ENCODE peak calls at places on chromosomes 7 and 10, in nine cellular contexts. P is activated CD8-positive, alpha-beta memory T cell treated with anti-CD3 and anti-CD28 coated beads for 48 hours; L is NCI-H1694; E is astrocyte; R is NK-92 treated with Interleukin-12 subunit alpha and Interleukin-12 subunit beta, amount 100 ng/mL, for 24 hours; Z is fibroblast of mammary gland; F is CD4-positive, alpha-beta T cell; W is NCI-H460; X is aorta. Y is an unnamed sample.

GRCh38 chr7:139422126-139422525 is 61.3 kb downstream of the KLRG2 start:
- DNase-seq in X (no peak), P (no peak), E (no peak), L (no peak), R (no peak), F (no peak), W (no peak), Z (no peak), Y (no peak)

GRCh38 chr7:50863053-50863452 is 80.4 kb upstream of the GRB10 start:
- DNase-seq in W (no peak), F (no peak), P (no peak), X (no peak), E (no peak), R (no peak), L (no peak), Z (no peak), Y (no peak)

GRCh38 chr10:119209050-119209735 is 1.8 kb downstream of the GRK5 start:
- DNase-seq in P (no peak), L (peak; percentile 0), F (peak; percentile 28), E (peak; percentile 39), R (peak; percentile 49), X (peak; percentile 80), W (no peak), Z (peak; percentile 55), Y (peak; percentile 70)

GRCh38 chr7:130084037-130084875 is 13.9 kb downstream of the KLHDC10 start:
- DNase-seq in X (no peak), Z (peak; percentile 78), W (no peak), R (no peak), L (peak; percentile 6), P (no peak), F (no peak), E (peak; percentile 61), Y (no peak)

GRCh38 chr7:157969995-157970394 is 617.6 kb downstream of the PTPRN2 start:
- DNase-seq in E (no peak), Z (no peak), F (no peak), L (no peak), X (no peak), P (no peak), R (no peak), W (no peak), Y (peak; percentile 20)

GRCh38 chr10:5861269-5862031 is 28.2 kb downstream of the ANKRD16 start:
- DNase-seq in W (no peak), F (no peak), L (no peak), Z (peak; percentile 94), E (peak; percentile 87), P (no peak), X (no peak), R (no peak), Y (peak; percentile 8)

GRCh38 chr7:104034679-104035078 is 45.2 kb upstream of the RELN start:
- DNase-seq in X (no peak), P (no peak), E (no peak), L (no peak), R (no peak), W (no peak), Z (no peak), F (no peak), Y (no peak)

GRCh38 chr10:62814901-62815372 is 1.2 kb downstream of the EGR2 start:
- DNase-seq in Z (no peak), F (no peak), L (no peak), W (no peak), R (no peak), X (no peak), P (peak; percentile 10), E (peak; percentile 11), Y (no peak)

GRCh38 chr7:50342616-50343114 is 38.1 kb downstream of the IKZF1 start:
- DNase-seq in W (no peak), Z (peak; percentile 15), L (no peak), E (no peak), P (no peak), F (no peak), R (no peak), X (no peak), Y (no peak)

GRCh38 chr7:133703547-133703946 is 423.6 kb upstream of the LRGUK start:
- DNase-seq in E (peak; percentile 95), L (no peak), Z (peak; percentile 82), X (no peak), P (no peak), R (no peak), F (no peak), W (no peak), Y (no peak)

GRCh38 chr10:14527134-14527780 is 196.5 kb upstream of the FRMD4A start:
- DNase-seq in F (no peak), W (no peak), P (no peak), X (no peak), Z (no peak), R (no peak), E (no peak), L (no peak), Y (no peak)

GRCh38 chr10:28020080-28020860 is 21.4 kb upstream of the ODAD2 start:
- DNase-seq in P (no peak), L (no peak), R (no peak), W (no peak), E (no peak), X (no peak), F (no peak), Z (peak; percentile 41), Y (no peak)

GRCh38 chr7:150912427-150912826 is 60.1 kb downstream of the AOC1 start:
- DNase-seq in P (no peak), E (no peak), W (no peak), R (no peak), X (no peak), L (no peak), F (no peak), Z (no peak), Y (no peak)

Y was measured in chondrocyte.